ENCODE peak calls at places on chromosome 14, in four cellular contexts. One of them, this sample, is unnamed.

GRCh38 chr14:81062816-81063215 is 107.4 kb downstream of the TSHR start:
- DNase-seq in ovary: no peak
- DNase-seq in esophagus muscularis mucosa: no peak
- DNase-seq in sigmoid colon: no peak
- DNase-seq in this sample: no peak

GRCh38 chr14:60064491-60065072 is 27.1 kb upstream of the PCNX4 start:
- DNase-seq in ovary: no peak
- DNase-seq in esophagus muscularis mucosa: no peak
- DNase-seq in sigmoid colon: no peak
- DNase-seq in this sample: no peak

GRCh38 chr14:71348817-71349216 is 441.6 kb downstream of the PCNX1 start:
- DNase-seq in ovary: no peak
- DNase-seq in esophagus muscularis mucosa: no peak
- DNase-seq in sigmoid colon: no peak
- DNase-seq in this sample: no peak

GRCh38 chr14:78790262-78790661 is 620.1 kb downstream of the NRXN3 start:
- DNase-seq in ovary: no peak
- DNase-seq in esophagus muscularis mucosa: no peak
- DNase-seq in sigmoid colon: no peak
- DNase-seq in this sample: no peak

GRCh38 chr14:91246051-91246852 is 1.7 kb upstream of the GPR68 start:
- DNase-seq in ovary: no peak
- DNase-seq in esophagus muscularis mucosa: no peak
- DNase-seq in sigmoid colon: no peak
- DNase-seq in this sample: no peak

GRCh38 chr14:20680363-20680762 is 4.0 kb upstream of the RNASE4 start:
- DNase-seq in ovary: no peak
- DNase-seq in esophagus muscularis mucosa: no peak
- DNase-seq in sigmoid colon: no peak
- DNase-seq in this sample: no peak

GRCh38 chr14:78184151-78184550 is 14.0 kb downstream of the NRXN3 start:
- DNase-seq in ovary: no peak
- DNase-seq in esophagus muscularis mucosa: no peak
- DNase-seq in sigmoid colon: no peak
- DNase-seq in this sample: no peak

GRCh38 chr14:40618225-40618898 is 988.3 kb upstream of the LRFN5 start:
- DNase-seq in ovary: no peak
- DNase-seq in esophagus muscularis mucosa: no peak
- DNase-seq in sigmoid colon: no peak
- DNase-seq in this sample: no peak

GRCh38 chr14:49892301-49892635 is 614 bp upstream of the ARF6 start:
- DNase-seq in ovary: no peak
- DNase-seq in esophagus muscularis mucosa: peak
- DNase-seq in sigmoid colon: peak
- DNase-seq in this sample: no peak

GRCh38 chr14:23483216-23483854 is 13.8 kb downstream of the NGDN start:
- DNase-seq in ovary: no peak
- DNase-seq in esophagus muscularis mucosa: no peak
- DNase-seq in sigmoid colon: no peak
- DNase-seq in this sample: no peak

GRCh38 chr14:92676031-92676430 is 72.4 kb downstream of the LGMN start:
- DNase-seq in ovary: peak
- DNase-seq in esophagus muscularis mucosa: no peak
- DNase-seq in sigmoid colon: peak
- DNase-seq in this sample: no peak

GRCh38 chr14:36085861-36086260 is 90.7 kb downstream of the PTCSC3 start:
- DNase-seq in ovary: no peak
- DNase-seq in esophagus muscularis mucosa: no peak
- DNase-seq in sigmoid colon: no peak
- DNase-seq in this sample: no peak

GRCh38 chr14:85948163-85948562 is 418.2 kb downstream of the FLRT2 start:
- DNase-seq in ovary: no peak
- DNase-seq in esophagus muscularis mucosa: no peak
- DNase-seq in sigmoid colon: no peak
- DNase-seq in this sample: no peak

GRCh38 chr14:85943187-85943586 is 413.2 kb downstream of the FLRT2 start:
- DNase-seq in ovary: no peak
- DNase-seq in esophagus muscularis mucosa: no peak
- DNase-seq in sigmoid colon: no peak
- DNase-seq in this sample: no peak

GRCh38 chr14:85947461-85947860 is 417.5 kb downstream of the FLRT2 start:
- DNase-seq in ovary: no peak
- DNase-seq in esophagus muscularis mucosa: no peak
- DNase-seq in sigmoid colon: no peak
- DNase-seq in this sample: no peak
- TF ChIP-seq EP300 in ovary: no peak
- TF ChIP-seq EP300 in esophagus muscularis mucosa: no peak
- TF ChIP-seq EP300 in sigmoid colon: no peak
- TF ChIP-seq EP300 in this sample: no peak

DNA sequence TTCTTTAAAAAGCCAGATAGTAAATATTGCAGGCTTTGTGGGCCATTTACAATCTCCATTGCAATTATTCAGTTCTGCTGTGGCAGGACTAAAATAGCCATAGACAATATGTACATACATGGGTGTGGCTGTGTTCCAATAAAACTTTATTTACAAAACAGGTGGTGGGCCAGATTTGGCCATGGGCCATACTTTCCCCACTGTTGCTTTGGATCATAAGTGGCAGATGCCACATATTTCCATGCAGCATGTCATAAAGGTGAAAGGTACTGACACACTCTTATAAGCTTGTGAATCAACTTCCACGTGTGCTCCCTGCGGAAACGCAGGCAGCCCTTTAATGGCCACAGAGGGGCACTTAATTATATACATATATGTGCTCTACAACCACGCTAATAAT is 244.4 kb upstream of the FOXN3 start:
- DNase-seq in ovary: no peak
- DNase-seq in esophagus muscularis mucosa: no peak
- DNase-seq in sigmoid colon: no peak
- DNase-seq in this sample: no peak
- TF ChIP-seq EP300 in ovary: no peak
- TF ChIP-seq EP300 in esophagus muscularis mucosa: no peak
- TF ChIP-seq EP300 in sigmoid colon: no peak
- TF ChIP-seq EP300 in this sample: no peak

GRCh38 chr14:69624131-69624530 is 12.7 kb downstream of the SUSD6 start:
- DNase-seq in ovary: no peak
- DNase-seq in esophagus muscularis mucosa: no peak
- DNase-seq in sigmoid colon: no peak
- DNase-seq in this sample: no peak

GRCh38 chr14:69625299-69626131 is 14.1 kb downstream of the SUSD6 start:
- DNase-seq in ovary: no peak
- DNase-seq in esophagus muscularis mucosa: no peak
- DNase-seq in sigmoid colon: peak
- DNase-seq in this sample: no peak

GRCh38 chr14:69629225-69630127 is 18.1 kb downstream of the SUSD6 start:
- DNase-seq in ovary: no peak
- DNase-seq in esophagus muscularis mucosa: no peak
- DNase-seq in sigmoid colon: no peak
- DNase-seq in this sample: no peak

GRCh38 chr14:69620981-69621380 is 9.6 kb downstream of the SUSD6 start:
- DNase-seq in ovary: no peak
- DNase-seq in esophagus muscularis mucosa: no peak
- DNase-seq in sigmoid colon: no peak
- DNase-seq in this sample: no peak

DNA sequence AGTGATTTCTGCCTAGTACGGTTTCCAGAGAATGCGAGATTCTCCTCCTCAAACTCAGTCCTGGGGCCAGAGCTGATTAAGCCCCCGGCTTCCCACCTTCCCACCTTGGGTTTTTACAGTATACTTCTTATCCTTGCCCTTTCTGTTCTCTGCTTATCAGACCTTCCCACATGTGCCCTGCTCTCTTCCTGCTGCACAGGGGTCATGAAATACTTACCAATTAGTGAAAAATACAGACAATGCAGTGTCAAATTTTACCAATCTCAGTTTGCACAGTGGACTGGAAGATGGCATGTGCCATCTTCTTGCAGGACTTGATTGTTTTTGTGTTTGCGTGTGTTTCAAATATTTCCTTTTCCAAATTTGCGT is 14.7 kb downstream of the SUSD6 start:
- DNase-seq in ovary: no peak
- DNase-seq in esophagus muscularis mucosa: no peak
- DNase-seq in sigmoid colon: no peak
- DNase-seq in this sample: no peak
- TF ChIP-seq EP300 in ovary: no peak
- TF ChIP-seq EP300 in esophagus muscularis mucosa: no peak
- TF ChIP-seq EP300 in sigmoid colon: no peak
- TF ChIP-seq EP300 in this sample: no peak

GRCh38 chr14:51860164-51860835 is at the start of gene GNG2:
- DNase-seq in ovary: peak
- DNase-seq in esophagus muscularis mucosa: peak
- DNase-seq in sigmoid colon: peak
- DNase-seq in this sample: peak
- TF ChIP-seq EP300 in ovary: no peak
- TF ChIP-seq EP300 in esophagus muscularis mucosa: no peak
- TF ChIP-seq EP300 in sigmoid colon: no peak
- TF ChIP-seq EP300 in this sample: no peak

This sample was measured in suprapubic skin.